ENCODE peak calls at places on chromosomes 1 and 21, in ten cellular contexts. Y is mesothelial cell of epicardium, C is GM06990, F is endothelial cell, Z is osteocyte, P is lower leg skin, X is RWPE1, V is left ventricle myocardium inferior, N is GM12865, H is progenitor cell of endocrine pancreas. S is an unnamed sample.

GRCh38 chr1:205921559-205921887 is 21.7 kb downstream of the SLC26A9 start:
- DNase-seq in Y (peak; percentile 21), C (no peak), F (no peak), Z (no peak), P (no peak), X (no peak), V (no peak), N (no peak), H (no peak), S (no peak)

GRCh38 chr1:55288245-55288644 is 73.1 kb upstream of the USP24 start:
- DNase-seq in Y (no peak), C (peak; percentile 63), F (no peak), Z (no peak), P (peak; percentile 20), X (no peak), V (no peak), N (peak; percentile 84), H (no peak), S (no peak)

GRCh38 chr1:89309828-89310227 is 37.2 kb upstream of the GBP5 start:
- DNase-seq in Y (no peak), C (no peak), F (no peak), Z (no peak), P (no peak), X (no peak), V (no peak), N (no peak), H (no peak), S (no peak)

GRCh38 chr1:109027841-109028240 is 14.1 kb downstream of the WDR47 start:
- DNase-seq in Y (no peak), C (no peak), F (no peak), Z (no peak), P (no peak), X (no peak), V (no peak), N (no peak), H (no peak), S (no peak)

GRCh38 chr1:204645251-204645650 is 40.3 kb downstream of the LRRN2 start:
- DNase-seq in Y (no peak), C (no peak), F (no peak), Z (no peak), P (no peak), X (no peak), V (no peak), N (no peak), H (no peak), S (no peak)

GRCh38 chr21:41948901-41949300 is 4.9 kb downstream of the C2CD2 start:
- DNase-seq in Y (no peak), C (no peak), F (no peak), Z (no peak), P (no peak), X (no peak), V (no peak), N (no peak), H (no peak), S (no peak)

GRCh38 chr1:1403543-1404112 is 3.5 kb downstream of the MRPL20 start:
- DNase-seq in Y (no peak), C (no peak), F (no peak), Z (no peak), P (no peak), X (no peak), V (no peak), N (no peak), H (no peak), S (no peak)

GRCh38 chr21:34967509-34968289 is 81.4 kb downstream of the RUNX1 start:
- DNase-seq in Y (no peak), C (no peak), F (no peak), Z (no peak), P (no peak), X (peak; percentile 5), V (no peak), N (peak; percentile 16), H (no peak), S (no peak)

GRCh38 chr1:38529337-38529860 is 330.2 kb downstream of the RRAGC start:
- DNase-seq in Y (no peak), C (no peak), F (no peak), Z (no peak), P (no peak), X (no peak), V (no peak), N (no peak), H (no peak), S (no peak)

GRCh38 chr1:98103617-98104284 is 182.9 kb upstream of the DPYD start:
- DNase-seq in Y (no peak), C (no peak), F (no peak), Z (no peak), P (no peak), X (no peak), V (no peak), N (no peak), H (no peak), S (no peak)
- TF ChIP-seq CTCF in Y (no peak), C (no peak), F (no peak), Z (peak; percentile 39), P (no peak), X (no peak), V (no peak), N (no peak), H (no peak), S (no peak)

GRCh38 chr21:43719748-43720538 is 1.0 kb downstream of the PDXK start:
- DNase-seq in Y (no peak), C (no peak), F (no peak), Z (no peak), P (no peak), X (no peak), V (no peak), N (peak; percentile 44), H (no peak), S (no peak)

GRCh38 chr21:43720539-43721224 is 1.8 kb downstream of the PDXK start:
- DNase-seq in Y (no peak), C (no peak), F (no peak), Z (no peak), P (no peak), X (no peak), V (no peak), N (no peak), H (no peak), S (no peak)

GRCh38 chr21:43717166-43717853 is 1.6 kb upstream of the PDXK start:
- DNase-seq in Y (no peak), C (no peak), F (no peak), Z (no peak), P (no peak), X (no peak), V (no peak), N (peak; percentile 51), H (no peak), S (no peak)

GRCh38 chr21:43717967-43718871 is 710 bp upstream of the PDXK start:
- DNase-seq in Y (no peak), C (no peak), F (no peak), Z (no peak), P (no peak), X (no peak), V (no peak), N (no peak), H (no peak), S (no peak)

GRCh38 chr21:43718872-43719747 is at the start of gene PDXK:
- DNase-seq in Y (peak; percentile 82), C (peak; percentile 93), F (peak; percentile 85), Z (peak; percentile 95), P (peak; percentile 66), X (peak; percentile 79), V (peak; percentile 88), N (peak; percentile 94), H (peak; percentile 78), S (peak; percentile 86)
- TF ChIP-seq CTCF in Y (no peak), C (peak; percentile 17), F (no peak), Z (no peak), P (no peak), X (peak; percentile 16), V (no peak), N (peak; percentile 6), H (peak; percentile 12), S (no peak)

GRCh38 chr1:150225546-150225945 is 10.4 kb downstream of the ANP32E start:
- DNase-seq in Y (no peak), C (no peak), F (no peak), Z (no peak), P (no peak), X (no peak), V (no peak), N (no peak), H (no peak), S (no peak)

GRCh38 chr1:150227228-150227627 is 8.7 kb downstream of the ANP32E start:
- DNase-seq in Y (no peak), C (no peak), F (no peak), Z (no peak), P (no peak), X (no peak), V (no peak), N (no peak), H (no peak), S (no peak)

GRCh38 chr1:150226486-150226885 is 9.4 kb downstream of the ANP32E start:
- DNase-seq in Y (no peak), C (no peak), F (no peak), Z (no peak), P (no peak), X (no peak), V (no peak), N (no peak), H (no peak), S (no peak)

GRCh38 chr1:150221552-150221951 is 14.4 kb downstream of the ANP32E start:
- DNase-seq in Y (no peak), C (no peak), F (no peak), Z (no peak), P (no peak), X (peak; percentile 10), V (no peak), N (peak; percentile 29), H (no peak), S (no peak)
- TF ChIP-seq CTCF in Y (peak; percentile 60), C (peak; percentile 39), F (peak; percentile 27), Z (peak; percentile 59), P (no peak), X (peak; percentile 20), V (peak; percentile 59), N (peak; percentile 35), H (peak; percentile 58), S (no peak)

GRCh38 chr1:18376661-18377060 is 104.1 kb upstream of the KLHDC7A start:
- DNase-seq in Y (no peak), C (no peak), F (no peak), Z (no peak), P (no peak), X (no peak), V (no peak), N (no peak), H (no peak), S (no peak)

GRCh38 chr1:18373151-18373550 is 107.6 kb upstream of the KLHDC7A start:
- DNase-seq in Y (no peak), C (no peak), F (no peak), Z (no peak), P (no peak), X (no peak), V (no peak), N (no peak), H (no peak), S (no peak)

DNA sequence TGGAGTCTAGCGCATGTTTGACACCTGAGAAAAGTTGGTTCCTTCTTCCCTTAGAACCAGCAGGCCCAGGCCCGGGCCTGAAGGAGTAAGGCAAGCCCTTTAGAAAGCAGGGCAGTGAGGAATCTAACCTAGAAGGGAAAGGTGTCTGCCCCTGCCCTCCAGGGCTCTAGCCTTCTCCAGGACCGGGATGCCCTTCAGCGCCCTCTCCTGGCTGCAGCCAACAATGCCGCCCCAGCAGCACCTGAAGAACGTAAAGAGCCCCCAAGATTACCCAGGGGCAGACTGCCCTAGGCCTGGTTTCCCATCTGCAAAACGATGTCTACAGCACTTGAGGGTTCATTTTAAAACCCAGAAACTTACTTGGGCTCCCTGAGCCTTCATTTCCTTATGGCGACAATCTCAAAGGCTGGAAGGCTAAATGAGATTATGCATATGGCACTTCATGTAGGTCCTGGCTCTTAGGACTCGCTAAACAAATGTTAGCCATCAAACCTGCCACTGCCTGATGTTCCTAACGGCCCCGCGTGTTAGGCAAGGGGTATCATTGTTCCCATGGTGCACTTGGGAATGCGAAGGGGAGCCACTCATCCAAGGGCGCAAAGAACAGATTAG is 106.7 kb upstream of the KLHDC7A start:
- DNase-seq in Y (no peak), C (no peak), F (peak; percentile 80), Z (no peak), P (no peak), X (no peak), V (no peak), N (peak; percentile 42), H (peak; percentile 30), S (no peak)
- TF ChIP-seq CTCF in Y (no peak), C (peak; percentile 72), F (peak; percentile 64), Z (no peak), P (no peak), X (no peak), V (no peak), N (peak; percentile 67), H (peak; percentile 67), S (no peak)